ENCODE peak calls at places on chromosome 2, in seven cellular contexts. One of them, this sample, is unnamed.

GRCh38 chr2:157751462-157752058 is 122.9 kb upstream of the ACVR1C start:
- DNase-seq in kidney epithelial cell: peak; percentile 31
- DNase-seq in RWPE2: no peak
- DNase-seq in progenitor cell of endocrine pancreas: no peak
- DNase-seq in thoracic aorta: no peak
- DNase-seq in adrenal gland: no peak
- DNase-seq in B cell: no peak
- DNase-seq in this sample: no peak

GRCh38 chr2:70010222-70011111 is 49.0 kb upstream of the ASPRV1 start:
- DNase-seq in progenitor cell of endocrine pancreas: no peak
- DNase-seq in B cell: no peak
- DNase-seq in thoracic aorta: no peak
- DNase-seq in kidney epithelial cell: no peak
- DNase-seq in adrenal gland: peak; percentile 53
- DNase-seq in RWPE2: no peak
- DNase-seq in this sample: no peak

GRCh38 chr2:128603411-128603924 is 284.8 kb upstream of the HS6ST1 start:
- DNase-seq in B cell: no peak
- DNase-seq in kidney epithelial cell: no peak
- DNase-seq in progenitor cell of endocrine pancreas: no peak
- DNase-seq in RWPE2: peak; percentile 38
- DNase-seq in adrenal gland: peak; percentile 38
- DNase-seq in thoracic aorta: no peak
- DNase-seq in this sample: no peak

GRCh38 chr2:190804182-190804795 is 76.3 kb upstream of the GLS start:
- DNase-seq in progenitor cell of endocrine pancreas: no peak
- DNase-seq in adrenal gland: peak; percentile 17
- DNase-seq in RWPE2: no peak
- DNase-seq in kidney epithelial cell: no peak
- DNase-seq in thoracic aorta: no peak
- DNase-seq in B cell: no peak
- DNase-seq in this sample: no peak

GRCh38 chr2:105256431-105257047 is 15.0 kb downstream of the GPR45 start:
- DNase-seq in kidney epithelial cell: no peak
- DNase-seq in progenitor cell of endocrine pancreas: no peak
- DNase-seq in RWPE2: no peak
- DNase-seq in thoracic aorta: no peak
- DNase-seq in B cell: no peak
- DNase-seq in adrenal gland: peak; percentile 76
- DNase-seq in this sample: no peak

GRCh38 chr2:171711351-171711750 is 24.1 kb downstream of the DYNC1I2 start:
- DNase-seq in adrenal gland: no peak
- DNase-seq in progenitor cell of endocrine pancreas: no peak
- DNase-seq in RWPE2: no peak
- DNase-seq in thoracic aorta: no peak
- DNase-seq in B cell: no peak
- DNase-seq in kidney epithelial cell: no peak
- DNase-seq in this sample: no peak

GRCh38 chr2:2738276-2738675 is 407.2 kb upstream of the MYT1L start:
- DNase-seq in kidney epithelial cell: no peak
- DNase-seq in thoracic aorta: no peak
- DNase-seq in progenitor cell of endocrine pancreas: no peak
- DNase-seq in B cell: no peak
- DNase-seq in RWPE2: no peak
- DNase-seq in adrenal gland: no peak
- DNase-seq in this sample: no peak

GRCh38 chr2:198004173-198004572 is 199.8 kb downstream of the PLCL1 start:
- DNase-seq in B cell: no peak
- DNase-seq in progenitor cell of endocrine pancreas: no peak
- DNase-seq in adrenal gland: no peak
- DNase-seq in RWPE2: no peak
- DNase-seq in kidney epithelial cell: no peak
- DNase-seq in thoracic aorta: no peak
- DNase-seq in this sample: no peak

GRCh38 chr2:207051345-207051959 is 112.1 kb downstream of the CPO start:
- DNase-seq in RWPE2: no peak
- DNase-seq in B cell: no peak
- DNase-seq in kidney epithelial cell: no peak
- DNase-seq in adrenal gland: no peak
- DNase-seq in progenitor cell of endocrine pancreas: no peak
- DNase-seq in thoracic aorta: no peak
- DNase-seq in this sample: no peak

GRCh38 chr2:75277111-75277510 is 77.8 kb upstream of the TACR1 start:
- DNase-seq in adrenal gland: no peak
- DNase-seq in kidney epithelial cell: no peak
- DNase-seq in thoracic aorta: no peak
- DNase-seq in B cell: no peak
- DNase-seq in RWPE2: no peak
- DNase-seq in progenitor cell of endocrine pancreas: no peak
- DNase-seq in this sample: peak; percentile 36

GRCh38 chr2:158953926-158954763 is 14.3 kb upstream of the TANC1 start:
- DNase-seq in RWPE2: peak; percentile 65
- DNase-seq in B cell: no peak
- DNase-seq in adrenal gland: peak; percentile 85
- DNase-seq in progenitor cell of endocrine pancreas: no peak
- DNase-seq in kidney epithelial cell: peak; percentile 91
- DNase-seq in thoracic aorta: peak; percentile 44
- DNase-seq in this sample: peak; percentile 67

GRCh38 chr2:177397501-177398289 is 5.1 kb downstream of the AGPS start:
- DNase-seq in B cell: no peak
- DNase-seq in kidney epithelial cell: peak; percentile 50
- DNase-seq in thoracic aorta: no peak
- DNase-seq in RWPE2: no peak
- DNase-seq in progenitor cell of endocrine pancreas: no peak
- DNase-seq in adrenal gland: peak; percentile 8
- DNase-seq in this sample: peak; percentile 98

GRCh38 chr2:29560566-29560965 is 360.8 kb downstream of the ALK start:
- DNase-seq in B cell: no peak
- DNase-seq in kidney epithelial cell: no peak
- DNase-seq in progenitor cell of endocrine pancreas: no peak
- DNase-seq in adrenal gland: no peak
- DNase-seq in thoracic aorta: no peak
- DNase-seq in RWPE2: no peak
- DNase-seq in this sample: no peak

GRCh38 chr2:100767224-100767653 is 52.7 kb upstream of the NPAS2 start:
- DNase-seq in thoracic aorta: no peak
- DNase-seq in kidney epithelial cell: no peak
- DNase-seq in B cell: no peak
- DNase-seq in adrenal gland: no peak
- DNase-seq in progenitor cell of endocrine pancreas: no peak
- DNase-seq in RWPE2: no peak
- DNase-seq in this sample: peak; percentile 85

GRCh38 chr2:96806468-96807126 is 9.5 kb upstream of the CNNM3 start:
- DNase-seq in RWPE2: no peak
- DNase-seq in kidney epithelial cell: no peak
- DNase-seq in thoracic aorta: no peak
- DNase-seq in progenitor cell of endocrine pancreas: no peak
- DNase-seq in adrenal gland: no peak
- DNase-seq in B cell: peak; percentile 60
- DNase-seq in this sample: no peak

GRCh38 chr2:235836416-235837042 is 331.7 kb downstream of the GBX2 start:
- DNase-seq in adrenal gland: no peak
- DNase-seq in RWPE2: no peak
- DNase-seq in progenitor cell of endocrine pancreas: no peak
- DNase-seq in thoracic aorta: no peak
- DNase-seq in B cell: no peak
- DNase-seq in kidney epithelial cell: peak; percentile 16
- DNase-seq in this sample: no peak

GRCh38 chr2:160379399-160379798 is 114.2 kb downstream of the RBMS1 start:
- DNase-seq in thoracic aorta: no peak
- DNase-seq in kidney epithelial cell: no peak
- DNase-seq in adrenal gland: peak; percentile 26
- DNase-seq in RWPE2: no peak
- DNase-seq in progenitor cell of endocrine pancreas: no peak
- DNase-seq in B cell: no peak
- DNase-seq in this sample: peak; percentile 82

GRCh38 chr2:120066708-120067547 is 54.1 kb downstream of the EPB41L5 start:
- DNase-seq in B cell: no peak
- DNase-seq in adrenal gland: no peak
- DNase-seq in progenitor cell of endocrine pancreas: no peak
- DNase-seq in RWPE2: no peak
- DNase-seq in kidney epithelial cell: no peak
- DNase-seq in thoracic aorta: no peak
- DNase-seq in this sample: no peak

GRCh38 chr2:172613035-172613434 is 57.1 kb downstream of the PDK1 start:
- DNase-seq in RWPE2: no peak
- DNase-seq in B cell: no peak
- DNase-seq in kidney epithelial cell: no peak
- DNase-seq in adrenal gland: no peak
- DNase-seq in thoracic aorta: no peak
- DNase-seq in progenitor cell of endocrine pancreas: no peak
- DNase-seq in this sample: no peak

GRCh38 chr2:10448208-10448645 is at the start of gene ODC1:
- DNase-seq in thoracic aorta: peak; percentile 97
- DNase-seq in adrenal gland: peak; percentile 96
- DNase-seq in kidney epithelial cell: peak; percentile 37
- DNase-seq in B cell: peak; percentile 99
- DNase-seq in RWPE2: peak; percentile 93
- DNase-seq in progenitor cell of endocrine pancreas: peak; percentile 99
- DNase-seq in this sample: peak; percentile 39

GRCh38 chr2:10448646-10449480 is 736 bp upstream of the ODC1 start:
- DNase-seq in thoracic aorta: peak; percentile 21
- DNase-seq in adrenal gland: peak; percentile 91
- DNase-seq in kidney epithelial cell: peak; percentile 61
- DNase-seq in progenitor cell of endocrine pancreas: peak; percentile 90
- DNase-seq in B cell: peak; percentile 95
- DNase-seq in RWPE2: no peak
- DNase-seq in this sample: peak; percentile 28

GRCh38 chr2:10446631-10447030 is 1.5 kb downstream of the ODC1 start:
- DNase-seq in progenitor cell of endocrine pancreas: no peak
- DNase-seq in thoracic aorta: no peak
- DNase-seq in kidney epithelial cell: no peak
- DNase-seq in adrenal gland: no peak
- DNase-seq in B cell: no peak
- DNase-seq in RWPE2: no peak
- DNase-seq in this sample: no peak

GRCh38 chr2:10449481-10449831 is 1.3 kb upstream of the ODC1 start:
- DNase-seq in thoracic aorta: no peak
- DNase-seq in RWPE2: no peak
- DNase-seq in kidney epithelial cell: no peak
- DNase-seq in adrenal gland: no peak
- DNase-seq in progenitor cell of endocrine pancreas: no peak
- DNase-seq in B cell: no peak
- DNase-seq in this sample: no peak

GRCh38 chr2:10447300-10448207 is 573 bp downstream of the ODC1 start:
- DNase-seq in progenitor cell of endocrine pancreas: peak; percentile 29
- DNase-seq in thoracic aorta: no peak
- DNase-seq in adrenal gland: peak; percentile 71
- DNase-seq in kidney epithelial cell: no peak
- DNase-seq in B cell: peak; percentile 68
- DNase-seq in RWPE2: no peak
- DNase-seq in this sample: no peak
- TF ChIP-seq CTCF in progenitor cell of endocrine pancreas: no peak
- TF ChIP-seq CTCF in thoracic aorta: no peak
- TF ChIP-seq CTCF in adrenal gland: no peak
- TF ChIP-seq CTCF in kidney epithelial cell: no peak
- TF ChIP-seq CTCF in B cell: no peak
- TF ChIP-seq CTCF in RWPE2: no peak
- TF ChIP-seq CTCF in this sample: peak; percentile 12

GRCh38 chr2:31233741-31234689 is at the start of gene EHD3:
- DNase-seq in kidney epithelial cell: peak; percentile 69
- DNase-seq in progenitor cell of endocrine pancreas: peak; percentile 91
- DNase-seq in thoracic aorta: peak; percentile 72
- DNase-seq in B cell: peak; percentile 90
- DNase-seq in RWPE2: peak; percentile 89
- DNase-seq in adrenal gland: peak; percentile 89
- DNase-seq in this sample: peak; percentile 59
- TF ChIP-seq CTCF in kidney epithelial cell: peak; percentile 80
- TF ChIP-seq CTCF in progenitor cell of endocrine pancreas: peak; percentile 81
- TF ChIP-seq CTCF in thoracic aorta: peak; percentile 65
- TF ChIP-seq CTCF in B cell: no peak
- TF ChIP-seq CTCF in RWPE2: peak; percentile 73
- TF ChIP-seq CTCF in adrenal gland: peak; percentile 54
- TF ChIP-seq CTCF in this sample: peak; percentile 87

GRCh38 chr2:240423788-240424191 is 11.7 kb upstream of the GPC1 start:
- DNase-seq in progenitor cell of endocrine pancreas: no peak
- DNase-seq in B cell: peak; percentile 32
- DNase-seq in thoracic aorta: no peak
- DNase-seq in RWPE2: no peak
- DNase-seq in kidney epithelial cell: no peak
- DNase-seq in adrenal gland: no peak
- DNase-seq in this sample: no peak

GRCh38 chr2:240424341-240425235 is 10.9 kb upstream of the GPC1 start:
- DNase-seq in B cell: peak; percentile 17
- DNase-seq in thoracic aorta: no peak
- DNase-seq in RWPE2: peak; percentile 57
- DNase-seq in adrenal gland: no peak
- DNase-seq in progenitor cell of endocrine pancreas: no peak
- DNase-seq in kidney epithelial cell: no peak
- DNase-seq in this sample: no peak

GRCh38 chr2:240425236-240425615 is 10.2 kb upstream of the GPC1 start:
- DNase-seq in adrenal gland: no peak
- DNase-seq in thoracic aorta: no peak
- DNase-seq in RWPE2: no peak
- DNase-seq in kidney epithelial cell: no peak
- DNase-seq in progenitor cell of endocrine pancreas: no peak
- DNase-seq in B cell: peak; percentile 27
- DNase-seq in this sample: no peak

GRCh38 chr2:240421396-240421795 is 14.1 kb upstream of the GPC1 start:
- DNase-seq in thoracic aorta: no peak
- DNase-seq in RWPE2: no peak
- DNase-seq in adrenal gland: no peak
- DNase-seq in kidney epithelial cell: no peak
- DNase-seq in B cell: no peak
- DNase-seq in progenitor cell of endocrine pancreas: no peak
- DNase-seq in this sample: no peak

DNA sequence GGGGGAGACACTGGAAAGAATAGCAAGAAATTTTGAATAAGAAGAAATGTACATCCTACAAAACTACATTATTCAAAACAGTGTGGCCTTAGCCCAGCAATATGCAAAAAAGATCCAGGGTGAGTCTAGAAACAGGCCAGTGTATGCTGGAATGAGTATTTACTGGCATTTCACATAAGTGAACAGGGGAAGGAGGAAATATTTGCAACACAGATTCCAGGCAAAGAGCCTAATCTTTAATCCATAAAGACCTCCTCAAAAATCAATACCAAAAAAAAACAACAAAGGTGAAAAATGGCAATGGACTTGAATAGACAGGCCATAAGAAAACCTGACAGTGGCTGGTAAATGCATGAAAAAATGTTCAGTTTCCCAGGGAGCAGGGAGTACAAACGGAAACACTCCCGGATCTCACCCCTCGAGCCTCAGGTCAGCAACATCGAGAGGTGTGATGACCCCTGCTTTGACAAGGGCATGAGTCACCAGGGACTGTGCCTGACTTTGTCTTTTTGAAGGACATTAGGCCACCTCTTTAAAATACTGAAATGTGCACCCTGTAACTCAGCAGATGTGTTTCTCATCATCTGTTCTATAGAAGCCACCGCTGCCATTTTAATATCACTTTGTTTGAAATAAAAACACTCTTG is 12.7 kb upstream of the GPC1 start:
- DNase-seq in B cell: no peak
- DNase-seq in RWPE2: no peak
- DNase-seq in progenitor cell of endocrine pancreas: no peak
- DNase-seq in thoracic aorta: no peak
- DNase-seq in adrenal gland: no peak
- DNase-seq in kidney epithelial cell: no peak
- DNase-seq in this sample: no peak
- TF ChIP-seq CTCF in B cell: no peak
- TF ChIP-seq CTCF in RWPE2: no peak
- TF ChIP-seq CTCF in progenitor cell of endocrine pancreas: no peak
- TF ChIP-seq CTCF in thoracic aorta: no peak
- TF ChIP-seq CTCF in adrenal gland: no peak
- TF ChIP-seq CTCF in kidney epithelial cell: no peak
- TF ChIP-seq CTCF in this sample: no peak

GRCh38 chr2:233448220-233448559 is 93.9 kb downstream of the DGKD start:
- DNase-seq in progenitor cell of endocrine pancreas: no peak
- DNase-seq in kidney epithelial cell: no peak
- DNase-seq in B cell: no peak
- DNase-seq in adrenal gland: no peak
- DNase-seq in thoracic aorta: no peak
- DNase-seq in RWPE2: peak; percentile 43
- DNase-seq in this sample: no peak
- TF ChIP-seq CTCF in progenitor cell of endocrine pancreas: no peak
- TF ChIP-seq CTCF in kidney epithelial cell: peak; percentile 25
- TF ChIP-seq CTCF in B cell: no peak
- TF ChIP-seq CTCF in adrenal gland: no peak
- TF ChIP-seq CTCF in thoracic aorta: no peak
- TF ChIP-seq CTCF in RWPE2: no peak
- TF ChIP-seq CTCF in this sample: peak; percentile 21